ENCODE peak calls at places on chromosomes 1 and 21, in four cellular contexts. One of them, this sample, is unnamed.

GRCh38 chr1:170659404-170660035 is 4.4 kb upstream of the PRRX1 start:
- DNase-seq in RCC 7860: no peak
- DNase-seq in lower lobe of right lung: no peak
- DNase-seq in sciatic nerve: no peak
- DNase-seq in this sample: no peak

GRCh38 chr1:112478314-112478713 is 30.5 kb upstream of the WNT2B start:
- DNase-seq in RCC 7860: no peak
- DNase-seq in sciatic nerve: no peak
- DNase-seq in lower lobe of right lung: no peak
- DNase-seq in this sample: no peak

GRCh38 chr1:64293820-64294219 is 90.4 kb downstream of the UBE2U start:
- DNase-seq in RCC 7860: no peak
- DNase-seq in lower lobe of right lung: no peak
- DNase-seq in sciatic nerve: no peak
- DNase-seq in this sample: no peak

GRCh38 chr1:64623750-64624445 is 121.0 kb upstream of the RAVER2 start:
- DNase-seq in RCC 7860: peak
- DNase-seq in lower lobe of right lung: no peak
- DNase-seq in sciatic nerve: no peak
- DNase-seq in this sample: peak

GRCh38 chr1:16048573-16049189 is 5.1 kb downstream of the CLCNKB start:
- DNase-seq in lower lobe of right lung: peak
- DNase-seq in RCC 7860: no peak
- DNase-seq in sciatic nerve: peak
- DNase-seq in this sample: no peak

GRCh38 chr1:206808615-206809014 is 36.3 kb upstream of the IL10 start:
- DNase-seq in RCC 7860: no peak
- DNase-seq in sciatic nerve: no peak
- DNase-seq in lower lobe of right lung: no peak
- DNase-seq in this sample: peak

GRCh38 chr1:181318022-181318857 is 165.1 kb upstream of the CACNA1E start:
- DNase-seq in RCC 7860: no peak
- DNase-seq in lower lobe of right lung: no peak
- DNase-seq in sciatic nerve: no peak
- DNase-seq in this sample: no peak

GRCh38 chr1:66168919-66169725 is 364.8 kb upstream of the SGIP1 start:
- DNase-seq in sciatic nerve: no peak
- DNase-seq in RCC 7860: no peak
- DNase-seq in lower lobe of right lung: no peak
- DNase-seq in this sample: no peak

GRCh38 chr21:44785620-44786344 is 15.8 kb downstream of the UBE2G2 start:
- DNase-seq in sciatic nerve: no peak
- DNase-seq in RCC 7860: no peak
- DNase-seq in lower lobe of right lung: no peak
- DNase-seq in this sample: peak

GRCh38 chr1:240312872-240313271 is 221.2 kb downstream of the FMN2 start:
- DNase-seq in sciatic nerve: no peak
- DNase-seq in lower lobe of right lung: no peak
- DNase-seq in RCC 7860: no peak
- DNase-seq in this sample: peak

GRCh38 chr1:207964195-207964966 is 53.5 kb upstream of the CD34 start:
- DNase-seq in lower lobe of right lung: no peak
- DNase-seq in sciatic nerve: no peak
- DNase-seq in RCC 7860: no peak
- DNase-seq in this sample: peak

GRCh38 chr1:111739984-111740765 is 980 bp upstream of the INKA2 start:
- DNase-seq in RCC 7860: no peak
- DNase-seq in lower lobe of right lung: peak
- DNase-seq in sciatic nerve: peak
- DNase-seq in this sample: peak

GRCh38 chr1:23793018-23793781 is 2.3 kb downstream of the LYPLA2 start:
- DNase-seq in RCC 7860: peak
- DNase-seq in sciatic nerve: no peak
- DNase-seq in lower lobe of right lung: peak
- DNase-seq in this sample: peak

GRCh38 chr1:230994860-230995259 is 16.0 kb downstream of the ARV1 start:
- DNase-seq in sciatic nerve: no peak
- DNase-seq in lower lobe of right lung: no peak
- DNase-seq in RCC 7860: no peak
- DNase-seq in this sample: no peak

GRCh38 chr1:8671313-8671917 is 146.0 kb downstream of the RERE start:
- DNase-seq in lower lobe of right lung: no peak
- DNase-seq in sciatic nerve: no peak
- DNase-seq in RCC 7860: peak
- DNase-seq in this sample: peak

This sample was measured in A172.